ENCODE peak calls at places on chromosomes 5 and 9, in four cellular contexts. One of them, this sample, is unnamed.

GRCh38 chr5:80324912-80325311 is 5.1 kb downstream of the SPZ1 start:
- DNase-seq in endothelial cell: no peak
- DNase-seq in RWPE1: no peak
- DNase-seq in fibroblast of lung: no peak
- DNase-seq in this sample: no peak

GRCh38 chr9:112174965-112175795 is at the start of gene SUSD1:
- DNase-seq in endothelial cell: peak
- DNase-seq in RWPE1: peak
- DNase-seq in fibroblast of lung: peak
- DNase-seq in this sample: peak

GRCh38 chr9:124559871-124560270 is 52.7 kb upstream of the NR5A1 start:
- DNase-seq in endothelial cell: no peak
- DNase-seq in RWPE1: peak
- DNase-seq in fibroblast of lung: peak
- DNase-seq in this sample: no peak

GRCh38 chr5:28165116-28165515 is 1126.7 kb upstream of the CDH9 start:
- DNase-seq in endothelial cell: no peak
- DNase-seq in RWPE1: no peak
- DNase-seq in fibroblast of lung: peak
- DNase-seq in this sample: peak

GRCh38 chr5:66174338-66174737 is 30.2 kb downstream of the SREK1 start:
- DNase-seq in endothelial cell: no peak
- DNase-seq in RWPE1: no peak
- DNase-seq in fibroblast of lung: peak
- DNase-seq in this sample: peak

GRCh38 chr5:109645591-109646236 is 44.0 kb upstream of the MAN2A1 start:
- DNase-seq in endothelial cell: no peak
- DNase-seq in RWPE1: no peak
- DNase-seq in fibroblast of lung: no peak
- DNase-seq in this sample: peak

GRCh38 chr5:141785667-141786066 is 92.5 kb downstream of the PCDH1 start:
- DNase-seq in endothelial cell: no peak
- DNase-seq in RWPE1: no peak
- DNase-seq in fibroblast of lung: no peak
- DNase-seq in this sample: no peak

GRCh38 chr9:110040788-110041187 is 167.2 kb downstream of the C9orf152 start:
- DNase-seq in endothelial cell: no peak
- DNase-seq in RWPE1: no peak
- DNase-seq in fibroblast of lung: peak
- DNase-seq in this sample: no peak

GRCh38 chr9:38057416-38058195 is 11.4 kb downstream of the SHB start:
- DNase-seq in endothelial cell: no peak
- DNase-seq in RWPE1: peak
- DNase-seq in fibroblast of lung: no peak
- DNase-seq in this sample: no peak

GRCh38 chr9:14822666-14823065 is 87.6 kb downstream of the FREM1 start:
- DNase-seq in endothelial cell: no peak
- DNase-seq in RWPE1: no peak
- DNase-seq in fibroblast of lung: no peak
- DNase-seq in this sample: no peak

GRCh38 chr9:6214451-6214850 is 1.2 kb upstream of the IL33 start:
- DNase-seq in endothelial cell: no peak
- DNase-seq in RWPE1: no peak
- DNase-seq in fibroblast of lung: peak
- DNase-seq in this sample: no peak

GRCh38 chr9:16753256-16753655 is 117.2 kb downstream of the BNC2 start:
- DNase-seq in endothelial cell: no peak
- DNase-seq in RWPE1: no peak
- DNase-seq in fibroblast of lung: no peak
- DNase-seq in this sample: no peak

GRCh38 chr9:111925784-111926183 is 29.2 kb downstream of the UGCG start:
- DNase-seq in endothelial cell: no peak
- DNase-seq in RWPE1: no peak
- DNase-seq in fibroblast of lung: no peak
- DNase-seq in this sample: no peak

GRCh38 chr9:100428871-100429654 is 2.1 kb downstream of the MSANTD3 start:
- DNase-seq in endothelial cell: no peak
- DNase-seq in RWPE1: peak
- DNase-seq in fibroblast of lung: peak
- DNase-seq in this sample: no peak

GRCh38 chr5:1488882-1489680 is 34.7 kb downstream of the LPCAT1 start:
- DNase-seq in endothelial cell: no peak
- DNase-seq in RWPE1: peak
- DNase-seq in fibroblast of lung: peak
- DNase-seq in this sample: peak

GRCh38 chr5:1550287-1551076 is 26.7 kb upstream of the LPCAT1 start:
- DNase-seq in endothelial cell: no peak
- DNase-seq in RWPE1: no peak
- DNase-seq in fibroblast of lung: no peak
- DNase-seq in this sample: no peak

GRCh38 chr5:322281-322941 is 897 bp downstream of the AHRR start:
- DNase-seq in endothelial cell: no peak
- DNase-seq in RWPE1: no peak
- DNase-seq in fibroblast of lung: peak
- DNase-seq in this sample: no peak

GRCh38 chr5:1515311-1515920 is 8.3 kb downstream of the LPCAT1 start:
- DNase-seq in endothelial cell: no peak
- DNase-seq in RWPE1: no peak
- DNase-seq in fibroblast of lung: no peak
- DNase-seq in this sample: no peak

GRCh38 chr9:82012255-82012654 is 23.7 kb downstream of the SPATA31D1 start:
- DNase-seq in endothelial cell: no peak
- DNase-seq in RWPE1: no peak
- DNase-seq in fibroblast of lung: no peak
- DNase-seq in this sample: no peak

GRCh38 chr9:101586651-101587050 is 8.1 kb downstream of the PPP3R2 start:
- DNase-seq in endothelial cell: no peak
- DNase-seq in RWPE1: no peak
- DNase-seq in fibroblast of lung: no peak
- DNase-seq in this sample: no peak

GRCh38 chr5:43171926-43172325 is 20.1 kb upstream of the NIM1K start:
- DNase-seq in endothelial cell: no peak
- DNase-seq in RWPE1: no peak
- DNase-seq in fibroblast of lung: no peak
- DNase-seq in this sample: no peak

GRCh38 chr5:132027027-132027426 is 15.6 kb upstream of the ACSL6 start:
- DNase-seq in endothelial cell: no peak
- DNase-seq in RWPE1: no peak
- DNase-seq in fibroblast of lung: no peak
- DNase-seq in this sample: no peak

GRCh38 chr5:140174472-140175366 is at the start of gene CYSTM1:
- DNase-seq in endothelial cell: peak
- DNase-seq in RWPE1: peak
- DNase-seq in fibroblast of lung: peak
- DNase-seq in this sample: peak

GRCh38 chr9:22440841-22441240 is 5.8 kb upstream of the DMRTA1 start:
- DNase-seq in endothelial cell: no peak
- DNase-seq in RWPE1: no peak
- DNase-seq in fibroblast of lung: no peak
- DNase-seq in this sample: no peak

GRCh38 chr5:142783601-142784291 is 13.6 kb downstream of the ARHGAP26 start:
- DNase-seq in endothelial cell: no peak
- DNase-seq in RWPE1: no peak
- DNase-seq in fibroblast of lung: peak
- DNase-seq in this sample: no peak

GRCh38 chr5:142517840-142518239 is 168.1 kb downstream of the FGF1 start:
- DNase-seq in endothelial cell: no peak
- DNase-seq in RWPE1: no peak
- DNase-seq in fibroblast of lung: no peak
- DNase-seq in this sample: no peak

GRCh38 chr9:96116275-96117051 is 185.5 kb downstream of the HSD17B3 start:
- DNase-seq in endothelial cell: no peak
- DNase-seq in RWPE1: no peak
- DNase-seq in fibroblast of lung: no peak
- DNase-seq in this sample: peak

GRCh38 chr9:115395511-115396021 is 277.6 kb upstream of the TNC start:
- DNase-seq in endothelial cell: no peak
- DNase-seq in RWPE1: no peak
- DNase-seq in fibroblast of lung: peak
- DNase-seq in this sample: no peak

GRCh38 chr5:75363726-75364495 is 26.9 kb downstream of the HMGCR start:
- DNase-seq in endothelial cell: no peak
- DNase-seq in RWPE1: no peak
- DNase-seq in fibroblast of lung: peak
- DNase-seq in this sample: no peak

GRCh38 chr5:60024104-60024503 is 130.6 kb upstream of the PDE4D start:
- DNase-seq in endothelial cell: no peak
- DNase-seq in RWPE1: no peak
- DNase-seq in fibroblast of lung: peak
- DNase-seq in this sample: no peak

GRCh38 chr9:88236531-88237453 is 98.5 kb upstream of the SPATA31C2 start:
- DNase-seq in endothelial cell: no peak
- DNase-seq in RWPE1: no peak
- DNase-seq in fibroblast of lung: peak
- DNase-seq in this sample: peak

GRCh38 chr5:149014634-149015033 is 48.2 kb downstream of the SH3TC2 start:
- DNase-seq in endothelial cell: no peak
- DNase-seq in RWPE1: no peak
- DNase-seq in fibroblast of lung: no peak
- DNase-seq in this sample: no peak

GRCh38 chr9:36597412-36598178 is 24.9 kb downstream of the MELK start:
- DNase-seq in endothelial cell: peak
- DNase-seq in RWPE1: peak
- DNase-seq in fibroblast of lung: peak
- DNase-seq in this sample: peak

GRCh38 chr5:74639538-74640449 is 734 bp downstream of the ENC1 start:
- DNase-seq in endothelial cell: peak
- DNase-seq in RWPE1: no peak
- DNase-seq in fibroblast of lung: no peak
- DNase-seq in this sample: peak

GRCh38 chr9:3908731-3909130 is 382.9 kb upstream of the RFX3 start:
- DNase-seq in endothelial cell: no peak
- DNase-seq in RWPE1: no peak
- DNase-seq in fibroblast of lung: peak
- DNase-seq in this sample: no peak

GRCh38 chr5:10509593-10509992 is 54.3 kb upstream of the ANKRD33B start:
- DNase-seq in endothelial cell: no peak
- DNase-seq in RWPE1: no peak
- DNase-seq in fibroblast of lung: no peak
- DNase-seq in this sample: no peak

GRCh38 chr5:134075102-134075501 is 39.4 kb upstream of the TCF7 start:
- DNase-seq in endothelial cell: no peak
- DNase-seq in RWPE1: no peak
- DNase-seq in fibroblast of lung: no peak
- DNase-seq in this sample: no peak

GRCh38 chr5:120734033-120734432 is 269.9 kb downstream of the PRR16 start:
- DNase-seq in endothelial cell: peak
- DNase-seq in RWPE1: no peak
- DNase-seq in fibroblast of lung: no peak
- DNase-seq in this sample: no peak

DNA sequence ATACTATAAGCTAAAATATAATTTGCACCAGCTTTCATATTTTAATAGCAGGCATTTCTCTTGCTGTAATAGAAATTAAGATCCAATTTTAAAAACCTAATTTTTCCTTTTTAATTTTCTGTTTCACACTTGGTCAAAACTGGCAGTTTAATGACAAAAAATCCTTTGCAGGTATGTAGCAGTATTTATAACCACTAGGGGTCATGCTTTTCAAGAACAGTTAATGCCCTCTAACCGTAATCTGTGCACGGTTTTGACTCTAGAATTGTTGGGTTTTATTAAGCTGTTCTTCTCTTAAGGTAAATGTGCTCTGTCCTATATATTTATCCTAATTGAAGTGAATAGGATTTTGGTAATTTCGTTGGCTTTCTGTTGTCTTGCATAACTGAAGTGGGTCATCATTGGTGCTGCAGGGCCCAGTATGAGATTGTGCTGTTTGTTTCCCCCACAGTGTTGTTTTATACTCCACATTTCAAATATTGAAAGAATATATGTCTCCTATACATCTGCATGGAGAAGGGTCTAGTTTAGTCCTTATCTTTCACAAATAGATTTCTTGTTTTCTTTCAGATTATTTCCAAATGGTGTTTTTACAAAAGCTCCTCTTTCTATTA is 107.4 kb downstream of the SCAMP1 start:
- DNase-seq in endothelial cell: no peak
- DNase-seq in RWPE1: peak
- DNase-seq in fibroblast of lung: peak
- DNase-seq in this sample: peak
- TF ChIP-seq CTCF in endothelial cell: peak
- TF ChIP-seq CTCF in RWPE1: peak
- TF ChIP-seq CTCF in fibroblast of lung: peak
- TF ChIP-seq CTCF in this sample: peak

GRCh38 chr5:22242532-22242931 is 610.6 kb downstream of the CDH12 start:
- DNase-seq in endothelial cell: peak
- DNase-seq in RWPE1: peak
- DNase-seq in fibroblast of lung: no peak
- DNase-seq in this sample: no peak
- TF ChIP-seq CTCF in endothelial cell: no peak
- TF ChIP-seq CTCF in RWPE1: no peak
- TF ChIP-seq CTCF in fibroblast of lung: no peak
- TF ChIP-seq CTCF in this sample: no peak

GRCh38 chr5:54902817-54903473 is 82.4 kb downstream of the ESM1 start:
- DNase-seq in endothelial cell: no peak
- DNase-seq in RWPE1: no peak
- DNase-seq in fibroblast of lung: peak
- DNase-seq in this sample: no peak
- TF ChIP-seq CTCF in endothelial cell: no peak
- TF ChIP-seq CTCF in RWPE1: no peak
- TF ChIP-seq CTCF in fibroblast of lung: no peak
- TF ChIP-seq CTCF in this sample: no peak

GRCh38 chr5:138353550-138353893 is 1.0 kb downstream of the KDM3B start:
- DNase-seq in endothelial cell: no peak
- DNase-seq in RWPE1: peak
- DNase-seq in fibroblast of lung: no peak
- DNase-seq in this sample: no peak

GRCh38 chr5:138354387-138354786 is 1.9 kb downstream of the KDM3B start:
- DNase-seq in endothelial cell: no peak
- DNase-seq in RWPE1: no peak
- DNase-seq in fibroblast of lung: no peak
- DNase-seq in this sample: no peak

GRCh38 chr5:138352071-138352721 is at the start of gene KDM3B:
- DNase-seq in endothelial cell: peak
- DNase-seq in RWPE1: peak
- DNase-seq in fibroblast of lung: peak
- DNase-seq in this sample: peak

GRCh38 chr5:138352722-138353549 is 451 bp downstream of the KDM3B start:
- DNase-seq in endothelial cell: peak
- DNase-seq in RWPE1: peak
- DNase-seq in fibroblast of lung: peak
- DNase-seq in this sample: peak

DNA sequence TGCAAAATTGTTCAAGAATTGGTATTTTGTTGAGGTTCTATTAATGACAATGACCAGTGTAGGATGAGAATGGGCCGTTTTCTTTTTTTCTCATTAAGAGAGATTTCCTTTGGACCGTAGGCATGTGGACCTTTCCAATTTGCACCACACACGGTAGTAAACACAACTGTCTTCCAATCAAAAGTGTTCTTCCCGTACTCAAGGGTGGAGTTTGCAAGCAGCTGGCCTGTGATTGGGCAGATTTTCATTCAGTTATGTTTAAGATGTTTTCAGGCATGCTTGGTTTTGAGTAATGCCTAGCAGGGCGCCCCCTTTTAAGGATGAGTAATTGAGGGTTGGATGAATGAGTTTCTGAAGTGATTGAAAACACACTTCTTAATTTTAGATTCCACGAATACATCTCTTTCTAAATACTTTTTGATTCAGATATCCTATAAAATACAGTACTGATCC is 2.5 kb downstream of the KDM3B start:
- DNase-seq in endothelial cell: peak
- DNase-seq in RWPE1: peak
- DNase-seq in fibroblast of lung: peak
- DNase-seq in this sample: peak
- TF ChIP-seq CTCF in endothelial cell: no peak
- TF ChIP-seq CTCF in RWPE1: no peak
- TF ChIP-seq CTCF in fibroblast of lung: no peak
- TF ChIP-seq CTCF in this sample: no peak

This sample was measured in cardiac muscle cell.